ENCODE peak calls at places on chromosomes 4 and X, in five cellular contexts. M, Y, S, T and Q are unnamed samples.
A peak's percentile ranks its signal among the peaks of the same experiment; 100 is the strongest.

GRCh38 chrX:149074429-149074828 is 430.7 kb downstream of the IDS start:
- DNase-seq in T (no peak), S (peak; percentile 37), M (no peak), Y (no peak), Q (peak; percentile 3)

GRCh38 chr4:184165291-184165690 is 52.4 kb downstream of the ENPP6 start:
- DNase-seq in M (no peak), T (no peak), Y (no peak), S (peak; percentile 10), Q (no peak)

GRCh38 chr4:109278594-109279031 is 23.8 kb downstream of the COL25A1 start:
- DNase-seq in S (no peak), T (no peak), M (no peak), Y (peak; percentile 65), Q (no peak)

GRCh38 chr4:57131849-57132745 is 21.9 kb upstream of the IGFBP7 start:
- DNase-seq in M (no peak), S (no peak), T (no peak), Y (no peak), Q (no peak)

GRCh38 chrX:425056-425455 is 38.3 kb upstream of the PPP2R3B start:
- DNase-seq in M (no peak), S (no peak), T (no peak), Y (no peak), Q (no peak)

GRCh38 chr4:159705334-159705733 is 602.5 kb downstream of the RAPGEF2 start:
- DNase-seq in S (no peak), T (no peak), Y (no peak), M (no peak), Q (no peak)

GRCh38 chr4:110978761-110979160 is 355.9 kb upstream of the PITX2 start:
- DNase-seq in S (no peak), M (no peak), T (no peak), Y (no peak), Q (no peak)

GRCh38 chr4:184293552-184293951 is 75.9 kb upstream of the ENPP6 start:
- DNase-seq in Y (no peak), S (no peak), T (no peak), M (no peak), Q (no peak)

GRCh38 chr4:155759372-155760252 is 791 bp downstream of the GUCY1B1 start:
- DNase-seq in M (no peak), Y (no peak), T (peak; percentile 36), S (peak; percentile 7), Q (peak; percentile 92)

GRCh38 chr4:8308856-8309771 is 39.6 kb downstream of the HTRA3 start:
- DNase-seq in M (no peak), Y (no peak), T (no peak), S (no peak), Q (no peak)

GRCh38 chr4:149549911-149550310 is 265.7 kb downstream of the IQCM start:
- DNase-seq in M (no peak), T (no peak), Y (no peak), S (no peak), Q (peak; percentile 2)

GRCh38 chrX:82218361-82218760 is 1016.5 kb downstream of the SH3BGRL start:
- DNase-seq in M (no peak), T (no peak), S (no peak), Y (peak; percentile 51), Q (no peak)

GRCh38 chr4:168095776-168096443 is 3.6 kb downstream of the ANXA10 start:
- DNase-seq in T (no peak), S (no peak), M (no peak), Y (no peak), Q (no peak)

GRCh38 chr4:16710198-16710597 is 188.2 kb downstream of the LDB2 start:
- DNase-seq in M (no peak), S (no peak), T (no peak), Y (no peak), Q (no peak)

GRCh38 chrX:51395474-51395806 is 62.8 kb downstream of the NUDT10 start:
- DNase-seq in Y (no peak), T (no peak), S (no peak), M (no peak), Q (no peak)

GRCh38 chrX:19372170-19373033 is 28.7 kb downstream of the PDHA1 start:
- DNase-seq in Y (peak; percentile 72), M (peak; percentile 24), S (peak; percentile 81), T (peak; percentile 78), Q (peak; percentile 71)

GRCh38 chrX:114997779-114998178 is 19.6 kb downstream of the IL13RA2 start:
- DNase-seq in S (no peak), T (no peak), M (no peak), Y (no peak), Q (no peak)

GRCh38 chr4:144582105-144582850 is 63.7 kb upstream of the HHIP start:
- DNase-seq in Y (no peak), T (no peak), S (no peak), M (no peak), Q (no peak)